ENCODE peak calls at places on chromosome 7, in four cellular contexts. N is uterus; U is stimulated activated CD8-positive, alpha-beta memory T cell treated with anti-CD3 and anti-CD28 coated beads, Interleukin-7, amount 100 ng/mL, for 4 hours; K is colonic mucosa. A is an unnamed sample.
A peak's percentile ranks its signal among the peaks of the same experiment; 100 is the strongest.

GRCh38 chr7:131235489-131236317 is 92.0 kb upstream of the MKLN1 start:
- DNase-seq in N (peak; percentile 46), U (peak; percentile 76), K (no peak), A (peak; percentile 58)

GRCh38 chr7:69892790-69893189 is 294.5 kb downstream of the AUTS2 start:
- DNase-seq in N (no peak), U (no peak), K (no peak), A (no peak)

GRCh38 chr7:96183163-96183562 is 138.7 kb downstream of the SLC25A13 start:
- DNase-seq in N (no peak), U (no peak), K (no peak), A (no peak)

GRCh38 chr7:101614098-101614938 is 14.8 kb downstream of the MYL10 start:
- DNase-seq in N (no peak), U (no peak), K (no peak), A (no peak)

GRCh38 chr7:121138262-121138933 is 149.9 kb downstream of the CPED1 start:
- DNase-seq in N (no peak), U (no peak), K (no peak), A (no peak)

GRCh38 chr7:117025891-117026290 is 72.6 kb downstream of the ST7 start:
- DNase-seq in N (no peak), U (no peak), K (no peak), A (no peak)

GRCh38 chr7:99111591-99111990 is 32.3 kb downstream of the SMURF1 start:
- DNase-seq in N (no peak), U (no peak), K (no peak), A (no peak)

GRCh38 chr7:31108097-31108657 is 56.1 kb downstream of the ADCYAP1R1 start:
- DNase-seq in N (no peak), U (no peak), K (no peak), A (no peak)

GRCh38 chr7:1564603-1565022 is 5.2 kb downstream of the PSMG3 start:
- DNase-seq in N (no peak), U (no peak), K (no peak), A (no peak)

GRCh38 chr7:113698556-113699220 is 220.1 kb downstream of the PPP1R3A start:
- DNase-seq in N (no peak), U (no peak), K (no peak), A (no peak)

GRCh38 chr7:143967398-143967797 is 12.8 kb downstream of the OR2F1 start:
- DNase-seq in N (no peak), U (no peak), K (no peak), A (no peak)

GRCh38 chr7:372939-373791 is 83.2 kb downstream of the FOXL3 start:
- DNase-seq in N (peak; percentile 11), U (no peak), K (peak; percentile 75), A (no peak)

GRCh38 chr7:103777440-103777839 is 212.0 kb downstream of the RELN start:
- DNase-seq in N (no peak), U (no peak), K (no peak), A (no peak)

GRCh38 chr7:84136336-84136735 is 58.3 kb downstream of the SEMA3A start:
- DNase-seq in N (no peak), U (no peak), K (no peak), A (no peak)

A was measured in activated T-helper 1 cell treated with Interleukin-2 at 50 U/mL for 16 hours.